ENCODE peak calls at places on chromosome 11, in ten cellular contexts. Z is non-pigmented ciliary epithelial cell; P is NB4; I is effector CD4-positive, alpha-beta T cell; M is NCI-H748 treated with DMSO at 0.1 percent for 48 hours; N is HS-27A; C is NCI-H226; X is D341Med; K is left ventricle myocardium inferior; R is RWPE1. H is an unnamed sample.

GRCh38 chr11:69808708-69809107 is 10.5 kb downstream of the FGF3 start:
- DNase-seq in Z (no peak), P (no peak), I (no peak), M (no peak), N (no peak), C (no peak), X (no peak), K (no peak), R (no peak), H (no peak)

GRCh38 chr11:48040830-48041444 is 60.6 kb downstream of the PTPRJ start:
- DNase-seq in Z (no peak), P (no peak), I (no peak), M (no peak), N (no peak), C (no peak), X (no peak), K (no peak), R (no peak), H (no peak)

GRCh38 chr11:64742940-64743590 is 877 bp downstream of the RASGRP2 start:
- DNase-seq in Z (no peak), P (peak), I (peak), M (no peak), N (no peak), C (peak), X (peak), K (peak), R (peak), H (peak)

GRCh38 chr11:109033627-109034340 is 368.9 kb downstream of the DDX10 start:
- DNase-seq in Z (peak), P (no peak), I (no peak), M (no peak), N (peak), C (peak), X (no peak), K (no peak), R (no peak), H (no peak)

GRCh38 chr11:88363566-88364169 is 26.1 kb upstream of the CTSC start:
- DNase-seq in Z (no peak), P (peak), I (no peak), M (no peak), N (no peak), C (peak), X (no peak), K (no peak), R (peak), H (no peak)

GRCh38 chr11:73376803-73377629 is 817 bp downstream of the RELT start:
- DNase-seq in Z (no peak), P (peak), I (peak), M (peak), N (peak), C (peak), X (peak), K (peak), R (peak), H (peak)

GRCh38 chr11:48107188-48107704 is 109.4 kb upstream of the OR4B1 start:
- DNase-seq in Z (no peak), P (peak), I (no peak), M (no peak), N (peak), C (peak), X (no peak), K (no peak), R (no peak), H (no peak)

GRCh38 chr11:121298770-121299169 is 6.2 kb downstream of the SC5D start:
- DNase-seq in Z (no peak), P (no peak), I (no peak), M (no peak), N (no peak), C (no peak), X (no peak), K (no peak), R (no peak), H (no peak)

GRCh38 chr11:10315083-10315482 is 10.2 kb downstream of the ADM start:
- DNase-seq in Z (no peak), P (no peak), I (no peak), M (no peak), N (no peak), C (no peak), X (no peak), K (no peak), R (no peak), H (no peak)

GRCh38 chr11:128840137-128840536 is 27.0 kb downstream of the KCNJ1 start:
- DNase-seq in Z (no peak), P (no peak), I (no peak), M (no peak), N (no peak), C (no peak), X (no peak), K (no peak), R (no peak), H (no peak)

GRCh38 chr11:6249822-6250555 is 9.6 kb upstream of the CCKBR start:
- DNase-seq in Z (peak), P (no peak), I (no peak), M (no peak), N (peak), C (peak), X (no peak), K (peak), R (peak), H (peak)

GRCh38 chr11:77813256-77813655 is 7.3 kb downstream of the RSF1 start:
- DNase-seq in Z (no peak), P (no peak), I (no peak), M (no peak), N (no peak), C (no peak), X (no peak), K (no peak), R (no peak), H (no peak)

GRCh38 chr11:36657610-36658225 is 59.7 kb upstream of the RAG2 start:
- DNase-seq in Z (no peak), P (no peak), I (no peak), M (no peak), N (no peak), C (no peak), X (no peak), K (no peak), R (no peak), H (no peak)

GRCh38 chr11:111923351-111923788 is 4.7 kb downstream of the C11orf52 start:
- DNase-seq in Z (no peak), P (no peak), I (no peak), M (no peak), N (no peak), C (no peak), X (no peak), K (no peak), R (no peak), H (no peak)

GRCh38 chr11:46889689-46890475 is 28.5 kb downstream of the LRP4 start:
- DNase-seq in Z (no peak), P (peak), I (peak), M (peak), N (peak), C (peak), X (peak), K (peak), R (peak), H (peak)

GRCh38 chr11:30581646-30582045 is 4.5 kb downstream of the MPPED2 start:
- DNase-seq in Z (no peak), P (no peak), I (no peak), M (no peak), N (no peak), C (no peak), X (no peak), K (no peak), R (no peak), H (no peak)

H was measured in lung.